ENCODE peak calls at places on chromosomes 1 and 21, in six cellular contexts. F is hepatocyte, Y is H1, P is K562, D is mammary epithelial cell, L is osteoblast. U is an unnamed sample.
A peak's percentile ranks its signal among the peaks of the same experiment; 100 is the strongest.

GRCh38 chr1:35454616-35455015 is 102.6 kb downstream of the KIAA0319L start:
- DNase-seq in F (peak; percentile 23), Y (no peak), P (no peak), D (peak; percentile 60), L (peak; percentile 80), U (no peak)

GRCh38 chr1:99490031-99490430 is 155.9 kb upstream of the PALMD start:
- DNase-seq in F (no peak), Y (no peak), P (no peak), D (no peak), L (no peak), U (no peak)

GRCh38 chr1:156882543-156882942 is 11.0 kb upstream of the PEAR1 start:
- DNase-seq in F (no peak), Y (no peak), P (peak; percentile 83), D (no peak), L (no peak), U (no peak)

GRCh38 chr1:39301606-39302005 is 97.1 kb downstream of the MACF1 start:
- DNase-seq in F (no peak), Y (no peak), P (no peak), D (no peak), L (peak; percentile 71), U (no peak)

GRCh38 chr1:212638419-212639151 is 30.0 kb downstream of the ATF3 start:
- DNase-seq in F (no peak), Y (no peak), P (no peak), D (no peak), L (peak; percentile 25), U (no peak)

GRCh38 chr1:238063454-238063853 is 172.7 kb upstream of the ZP4 start:
- DNase-seq in F (no peak), Y (no peak), P (no peak), D (peak; percentile 90), L (no peak), U (no peak)

GRCh38 chr1:51484591-51484990 is 34.5 kb downstream of the EPS15 start:
- DNase-seq in F (no peak), Y (no peak), P (no peak), D (peak; percentile 32), L (peak; percentile 37), U (no peak)

GRCh38 chr1:92822907-92823306 is 8.9 kb upstream of the RPL5 start:
- DNase-seq in F (peak; percentile 40), Y (no peak), P (no peak), D (no peak), L (no peak), U (peak; percentile 7)

GRCh38 chr1:91944087-91944486 is 5.1 kb upstream of the BRDT start:
- DNase-seq in F (no peak), Y (no peak), P (no peak), D (no peak), L (peak; percentile 66), U (no peak)

GRCh38 chr1:95534985-95535384 is 301.0 kb downstream of the RWDD3 start:
- DNase-seq in F (no peak), Y (no peak), P (no peak), D (no peak), L (no peak), U (peak; percentile 2)

GRCh38 chr1:110159160-110159559 is 8.9 kb downstream of the SLC6A17 start:
- DNase-seq in F (no peak), Y (no peak), P (no peak), D (no peak), L (no peak), U (no peak)

GRCh38 chr1:197763769-197764168 is 11.5 kb downstream of the DENND1B start:
- DNase-seq in F (no peak), Y (no peak), P (no peak), D (no peak), L (no peak), U (no peak)

GRCh38 chr1:197761654-197762053 is 13.6 kb downstream of the DENND1B start:
- DNase-seq in F (no peak), Y (no peak), P (no peak), D (no peak), L (no peak), U (no peak)

GRCh38 chr1:197768014-197768413 is 7.3 kb downstream of the DENND1B start:
- DNase-seq in F (no peak), Y (no peak), P (no peak), D (no peak), L (no peak), U (no peak)

DNA sequence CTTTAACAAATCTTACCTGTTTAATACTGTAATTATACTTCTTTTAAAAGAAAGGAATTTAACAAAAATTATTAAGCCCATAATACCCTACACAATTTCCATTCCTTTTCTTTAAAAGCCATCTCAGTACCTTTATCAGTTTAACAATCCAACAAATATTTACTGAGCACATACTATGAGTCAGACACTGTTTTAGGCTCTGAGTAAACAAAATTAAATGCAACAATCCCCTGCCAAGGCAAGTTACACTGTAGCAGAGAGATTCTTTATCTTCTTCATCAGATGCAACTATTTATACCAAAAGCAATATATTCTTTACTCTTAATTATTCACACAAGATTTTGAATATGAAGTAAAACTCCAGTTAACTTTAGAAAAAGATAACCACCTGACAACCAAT is 12.0 kb downstream of the DENND1B start:
- DNase-seq in F (no peak), Y (no peak), P (no peak), D (no peak), L (no peak), U (no peak)
- H3K79me2 ChIP-seq in F (peaks cover 17% of the 10 kb centered on the region), Y (no peaks in the 10 kb centered on the region), P (peaks cover 3% of the 10 kb centered on the region), D (peaks cover 7% of the 10 kb centered on the region), L (peaks cover 15% of the 10 kb centered on the region), U (no peaks in the 10 kb centered on the region)

GRCh38 chr1:232620356-232620841 is 9.5 kb downstream of the SIPA1L2 start:
- DNase-seq in F (peak; percentile 80), Y (no peak), P (no peak), D (peak; percentile 45), L (no peak), U (no peak)

GRCh38 chr1:232622981-232623380 is 7.0 kb downstream of the SIPA1L2 start:
- DNase-seq in F (peak; percentile 27), Y (no peak), P (no peak), D (no peak), L (no peak), U (peak; percentile 74)

GRCh38 chr1:232621050-232621449 is 8.9 kb downstream of the SIPA1L2 start:
- DNase-seq in F (no peak), Y (no peak), P (no peak), D (no peak), L (no peak), U (no peak)

GRCh38 chr1:232624892-232625291 is 5.0 kb downstream of the SIPA1L2 start:
- DNase-seq in F (no peak), Y (no peak), P (no peak), D (peak; percentile 40), L (no peak), U (no peak)

DNA sequence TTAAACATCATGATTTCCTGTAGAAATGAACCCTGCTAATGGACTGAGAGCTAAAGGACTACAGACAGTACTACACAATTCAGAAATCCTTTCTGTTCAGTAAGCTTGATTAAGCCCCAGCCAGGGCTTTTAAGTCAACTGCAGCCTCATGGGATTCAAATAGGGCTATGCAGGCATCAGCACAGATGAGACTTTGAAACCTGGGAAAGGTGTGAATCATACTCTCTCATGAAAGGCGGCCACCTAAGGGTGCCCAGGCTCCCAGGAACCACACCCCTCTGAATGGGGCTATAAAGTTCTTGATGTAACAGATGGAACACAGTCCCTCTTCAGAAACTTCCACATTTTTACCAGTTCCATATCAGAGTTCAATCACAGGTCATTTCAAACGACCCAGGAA is 7.6 kb downstream of the SIPA1L2 start:
- DNase-seq in F (peak; percentile 58), Y (no peak), P (no peak), D (peak; percentile 74), L (no peak), U (no peak)
- H3K79me2 ChIP-seq in F (peaks cover 86% of the 10 kb centered on the region), Y (no peaks in the 10 kb centered on the region), P (no peaks in the 10 kb centered on the region), D (no peaks in the 10 kb centered on the region), L (no peaks in the 10 kb centered on the region), U (peaks cover 77% of the 10 kb centered on the region)

GRCh38 chr1:231376101-231376500 is 38.0 kb downstream of the SPRTN start:
- DNase-seq in F (no peak), Y (no peak), P (no peak), D (no peak), L (no peak), U (no peak)
- H3K79me2 ChIP-seq in F (peaks cover 81% of the 10 kb centered on the region), Y (no peaks in the 10 kb centered on the region), P (peaks cover 64% of the 10 kb centered on the region), D (peaks cover 86% of the 10 kb centered on the region), L (peaks cover 44% of the 10 kb centered on the region), U (no peaks in the 10 kb centered on the region)

DNA sequence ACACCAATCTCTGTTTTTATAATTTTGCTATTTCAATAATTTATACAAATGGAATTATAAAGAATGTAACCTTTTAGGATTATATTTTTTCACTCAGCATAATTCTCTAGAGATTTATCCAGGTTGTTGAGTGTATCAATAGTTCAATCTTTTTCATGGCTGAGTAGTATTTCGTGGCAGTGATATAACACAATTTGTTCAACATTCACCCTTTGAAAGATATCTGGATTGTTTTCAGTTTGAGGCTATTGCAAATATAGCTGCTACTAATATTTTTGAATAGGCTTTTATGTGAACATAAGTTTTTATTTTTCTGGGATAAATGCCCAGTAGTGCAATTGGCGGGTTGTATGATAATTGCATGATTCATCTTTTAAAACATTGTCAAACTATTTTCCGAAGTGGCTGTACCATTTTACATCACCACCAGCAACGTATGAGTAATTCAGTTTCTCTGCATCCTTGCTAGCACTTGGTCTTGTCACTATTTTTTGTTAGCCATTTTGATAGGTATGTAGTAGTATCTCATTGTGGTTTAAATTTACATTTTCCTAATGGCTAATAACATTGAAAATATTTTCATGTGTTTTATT is 55.6 kb upstream of the ABCD3 start:
- DNase-seq in F (no peak), Y (no peak), P (no peak), D (peak; percentile 74), L (no peak), U (no peak)
- H3K79me2 ChIP-seq in F (no peaks in the 10 kb centered on the region), Y (no peaks in the 10 kb centered on the region), P (no peaks in the 10 kb centered on the region), D (no peaks in the 10 kb centered on the region), L (no peaks in the 10 kb centered on the region), U (no peaks in the 10 kb centered on the region)

GRCh38 chr1:33515607-33516006 is 43.2 kb downstream of the ZSCAN20 start:
- DNase-seq in F (no peak), Y (no peak), P (no peak), D (no peak), L (no peak), U (no peak)
- H3K79me2 ChIP-seq in F (no peaks in the 10 kb centered on the region), Y (no peaks in the 10 kb centered on the region), P (no peaks in the 10 kb centered on the region), D (no peaks in the 10 kb centered on the region), L (no peaks in the 10 kb centered on the region), U (no peaks in the 10 kb centered on the region)

GRCh38 chr21:39307466-39307865 is 6.0 kb downstream of the BRWD1 start:
- DNase-seq in F (no peak), Y (no peak), P (no peak), D (no peak), L (peak; percentile 22), U (no peak)
- H3K79me2 ChIP-seq in F (peaks cover 91% of the 10 kb centered on the region), Y (peaks cover 5% of the 10 kb centered on the region), P (peaks cover 70% of the 10 kb centered on the region), D (peaks cover 66% of the 10 kb centered on the region), L (peaks cover 70% of the 10 kb centered on the region), U (peaks cover 97% of the 10 kb centered on the region)

GRCh38 chr21:35006771-35007170 is 42.3 kb downstream of the RUNX1 start:
- DNase-seq in F (no peak), Y (no peak), P (no peak), D (no peak), L (no peak), U (no peak)
- H3K79me2 ChIP-seq in F (no peaks in the 10 kb centered on the region), Y (no peaks in the 10 kb centered on the region), P (no peaks in the 10 kb centered on the region), D (no peaks in the 10 kb centered on the region), L (peaks cover 9% of the 10 kb centered on the region), U (no peaks in the 10 kb centered on the region)